ENCODE peak calls at places on chromosome 2, in nine cellular contexts. One of them, this sample, is unnamed.
A peak's percentile ranks its signal among the peaks of the same experiment; 100 is the strongest.

GRCh38 chr2:241207641-241208040 is 19.2 kb downstream of the ANO7 start:
- DNase-seq in H1: no peak
- DNase-seq in spleen: no peak
- DNase-seq in endothelial cell of umbilical vein: no peak
- DNase-seq in adrenal gland: no peak
- DNase-seq in IMR-90: no peak
- DNase-seq in sigmoid colon: no peak
- DNase-seq in transverse colon: no peak
- DNase-seq in A549: no peak
- DNase-seq in this sample: no peak

GRCh38 chr2:182866461-182867369 is at the start of gene FRZB:
- DNase-seq in A549: no peak
- DNase-seq in sigmoid colon: peak; percentile 88
- DNase-seq in adrenal gland: peak; percentile 67
- DNase-seq in endothelial cell of umbilical vein: peak; percentile 69
- DNase-seq in IMR-90: peak; percentile 73
- DNase-seq in H1: peak; percentile 77
- DNase-seq in transverse colon: peak; percentile 32
- DNase-seq in spleen: peak; percentile 79
- DNase-seq in this sample: no peak

GRCh38 chr2:119011162-119011909 is 69.3 kb downstream of the MARCO start:
- DNase-seq in transverse colon: peak; percentile 39
- DNase-seq in H1: peak; percentile 87
- DNase-seq in sigmoid colon: no peak
- DNase-seq in adrenal gland: peak; percentile 63
- DNase-seq in endothelial cell of umbilical vein: peak; percentile 10
- DNase-seq in IMR-90: peak; percentile 5
- DNase-seq in spleen: no peak
- DNase-seq in A549: peak; percentile 49
- DNase-seq in this sample: no peak

GRCh38 chr2:200784215-200784614 is 27.5 kb upstream of the BZW1 start:
- DNase-seq in IMR-90: no peak
- DNase-seq in H1: no peak
- DNase-seq in A549: no peak
- DNase-seq in spleen: no peak
- DNase-seq in endothelial cell of umbilical vein: no peak
- DNase-seq in transverse colon: no peak
- DNase-seq in sigmoid colon: no peak
- DNase-seq in adrenal gland: no peak
- DNase-seq in this sample: no peak

GRCh38 chr2:66982766-66983165 is 414.4 kb upstream of the ETAA1 start:
- DNase-seq in A549: no peak
- DNase-seq in H1: no peak
- DNase-seq in IMR-90: peak; percentile 44
- DNase-seq in spleen: no peak
- DNase-seq in endothelial cell of umbilical vein: peak; percentile 4
- DNase-seq in sigmoid colon: no peak
- DNase-seq in transverse colon: no peak
- DNase-seq in adrenal gland: no peak
- DNase-seq in this sample: no peak

GRCh38 chr2:144712277-144712944 is 192.5 kb upstream of the ZEB2 start:
- DNase-seq in spleen: no peak
- DNase-seq in A549: no peak
- DNase-seq in H1: no peak
- DNase-seq in transverse colon: no peak
- DNase-seq in adrenal gland: no peak
- DNase-seq in endothelial cell of umbilical vein: no peak
- DNase-seq in sigmoid colon: no peak
- DNase-seq in IMR-90: peak; percentile 43
- DNase-seq in this sample: no peak

GRCh38 chr2:239685965-239686364 is 285.1 kb upstream of the HDAC4 start:
- DNase-seq in IMR-90: no peak
- DNase-seq in A549: no peak
- DNase-seq in H1: no peak
- DNase-seq in sigmoid colon: no peak
- DNase-seq in endothelial cell of umbilical vein: no peak
- DNase-seq in adrenal gland: peak; percentile 14
- DNase-seq in spleen: no peak
- DNase-seq in transverse colon: no peak
- DNase-seq in this sample: no peak

GRCh38 chr2:97748397-97748796 is 35.0 kb downstream of the ZAP70 start:
- DNase-seq in A549: peak; percentile 51
- DNase-seq in H1: peak; percentile 83
- DNase-seq in transverse colon: peak; percentile 37
- DNase-seq in spleen: peak; percentile 79
- DNase-seq in IMR-90: no peak
- DNase-seq in endothelial cell of umbilical vein: no peak
- DNase-seq in adrenal gland: no peak
- DNase-seq in sigmoid colon: no peak
- DNase-seq in this sample: no peak

DNA sequence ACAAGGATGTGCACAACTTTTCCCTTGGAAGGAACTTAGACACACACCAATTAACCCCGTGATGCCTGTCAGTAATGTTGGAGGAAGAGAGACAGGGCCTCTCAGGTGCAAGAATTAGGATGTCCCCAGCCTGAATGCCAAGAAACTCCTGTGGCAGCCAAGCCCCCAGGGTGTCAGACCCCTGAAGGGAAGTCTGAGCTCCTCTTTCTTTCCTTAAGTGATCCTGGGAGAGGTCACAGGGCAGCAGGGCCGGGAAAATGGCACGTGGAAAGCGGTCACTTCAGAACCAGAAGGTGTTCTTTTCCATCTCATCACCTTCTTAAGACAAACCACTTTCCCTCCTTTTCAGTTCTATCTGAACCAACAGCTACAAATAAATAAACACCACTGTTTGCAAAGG is 185.9 kb downstream of the ANAPC1 start:
- DNase-seq in H1: no peak
- DNase-seq in adrenal gland: no peak
- DNase-seq in endothelial cell of umbilical vein: no peak
- DNase-seq in sigmoid colon: peak; percentile 46
- DNase-seq in A549: no peak
- DNase-seq in IMR-90: no peak
- DNase-seq in spleen: no peak
- DNase-seq in transverse colon: no peak
- DNase-seq in this sample: no peak
- TF ChIP-seq POLR2A in H1: no peak
- TF ChIP-seq POLR2A in adrenal gland: no peak
- TF ChIP-seq POLR2A in endothelial cell of umbilical vein: no peak
- TF ChIP-seq POLR2A in sigmoid colon: no peak
- TF ChIP-seq POLR2A in A549: no peak
- TF ChIP-seq POLR2A in IMR-90: no peak
- TF ChIP-seq POLR2A in spleen: no peak
- TF ChIP-seq POLR2A in transverse colon: no peak
- TF ChIP-seq POLR2A in this sample: no peak

GRCh38 chr2:210561482-210561881 is 5.1 kb downstream of the CPS1 start:
- DNase-seq in IMR-90: no peak
- DNase-seq in H1: no peak
- DNase-seq in A549: no peak
- DNase-seq in adrenal gland: no peak
- DNase-seq in endothelial cell of umbilical vein: no peak
- DNase-seq in sigmoid colon: no peak
- DNase-seq in spleen: no peak
- DNase-seq in transverse colon: no peak
- DNase-seq in this sample: no peak

GRCh38 chr2:210556355-210556980 is at the start of gene CPS1:
- DNase-seq in IMR-90: no peak
- DNase-seq in H1: no peak
- DNase-seq in transverse colon: no peak
- DNase-seq in sigmoid colon: no peak
- DNase-seq in endothelial cell of umbilical vein: no peak
- DNase-seq in A549: no peak
- DNase-seq in adrenal gland: no peak
- DNase-seq in spleen: no peak
- DNase-seq in this sample: no peak

GRCh38 chr2:210557721-210558120 is 1.3 kb downstream of the CPS1 start:
- DNase-seq in adrenal gland: no peak
- DNase-seq in sigmoid colon: no peak
- DNase-seq in endothelial cell of umbilical vein: no peak
- DNase-seq in A549: no peak
- DNase-seq in H1: no peak
- DNase-seq in transverse colon: no peak
- DNase-seq in IMR-90: no peak
- DNase-seq in spleen: no peak
- DNase-seq in this sample: no peak

GRCh38 chr2:210559167-210559566 is 2.8 kb downstream of the CPS1 start:
- DNase-seq in IMR-90: no peak
- DNase-seq in sigmoid colon: no peak
- DNase-seq in endothelial cell of umbilical vein: no peak
- DNase-seq in adrenal gland: no peak
- DNase-seq in transverse colon: no peak
- DNase-seq in A549: peak; percentile 41
- DNase-seq in H1: no peak
- DNase-seq in spleen: no peak
- DNase-seq in this sample: no peak

GRCh38 chr2:210558708-210559107 is 2.3 kb downstream of the CPS1 start:
- DNase-seq in spleen: no peak
- DNase-seq in H1: no peak
- DNase-seq in A549: peak; percentile 13
- DNase-seq in transverse colon: no peak
- DNase-seq in sigmoid colon: no peak
- DNase-seq in adrenal gland: no peak
- DNase-seq in endothelial cell of umbilical vein: peak; percentile 8
- DNase-seq in IMR-90: no peak
- DNase-seq in this sample: no peak
- H3K4me3 ChIP-seq in spleen: no peak overlapping the region
- H3K4me3 ChIP-seq in H1: no peak overlapping the region
- H3K4me3 ChIP-seq in A549: no peak overlapping the region
- H3K4me3 ChIP-seq in transverse colon: no peak overlapping the region
- H3K4me3 ChIP-seq in sigmoid colon: no peak overlapping the region
- H3K4me3 ChIP-seq in adrenal gland: no peak overlapping the region
- H3K4me3 ChIP-seq in endothelial cell of umbilical vein: no peak overlapping the region
- H3K4me3 ChIP-seq in IMR-90: no peak overlapping the region
- H3K4me3 ChIP-seq in this sample: no peak overlapping the region

GRCh38 chr2:70104231-70105111 is 17.2 kb downstream of the PCBP1 start:
- DNase-seq in spleen: no peak
- DNase-seq in A549: no peak
- DNase-seq in sigmoid colon: peak; percentile 66
- DNase-seq in IMR-90: peak; percentile 79
- DNase-seq in adrenal gland: peak; percentile 81
- DNase-seq in endothelial cell of umbilical vein: no peak
- DNase-seq in H1: no peak
- DNase-seq in transverse colon: peak; percentile 55
- DNase-seq in this sample: no peak

GRCh38 chr2:70099270-70099669 is 12.0 kb downstream of the PCBP1 start:
- DNase-seq in transverse colon: no peak
- DNase-seq in sigmoid colon: no peak
- DNase-seq in H1: no peak
- DNase-seq in adrenal gland: no peak
- DNase-seq in A549: no peak
- DNase-seq in endothelial cell of umbilical vein: no peak
- DNase-seq in IMR-90: no peak
- DNase-seq in spleen: no peak
- DNase-seq in this sample: no peak

GRCh38 chr2:70098032-70098431 is 10.8 kb downstream of the PCBP1 start:
- DNase-seq in adrenal gland: no peak
- DNase-seq in transverse colon: no peak
- DNase-seq in spleen: no peak
- DNase-seq in IMR-90: no peak
- DNase-seq in sigmoid colon: no peak
- DNase-seq in A549: no peak
- DNase-seq in H1: no peak
- DNase-seq in endothelial cell of umbilical vein: no peak
- DNase-seq in this sample: no peak

GRCh38 chr2:70101174-70101573 is 13.9 kb downstream of the PCBP1 start:
- DNase-seq in spleen: no peak
- DNase-seq in transverse colon: no peak
- DNase-seq in H1: no peak
- DNase-seq in adrenal gland: no peak
- DNase-seq in endothelial cell of umbilical vein: no peak
- DNase-seq in A549: no peak
- DNase-seq in sigmoid colon: peak; percentile 10
- DNase-seq in IMR-90: no peak
- DNase-seq in this sample: no peak

DNA sequence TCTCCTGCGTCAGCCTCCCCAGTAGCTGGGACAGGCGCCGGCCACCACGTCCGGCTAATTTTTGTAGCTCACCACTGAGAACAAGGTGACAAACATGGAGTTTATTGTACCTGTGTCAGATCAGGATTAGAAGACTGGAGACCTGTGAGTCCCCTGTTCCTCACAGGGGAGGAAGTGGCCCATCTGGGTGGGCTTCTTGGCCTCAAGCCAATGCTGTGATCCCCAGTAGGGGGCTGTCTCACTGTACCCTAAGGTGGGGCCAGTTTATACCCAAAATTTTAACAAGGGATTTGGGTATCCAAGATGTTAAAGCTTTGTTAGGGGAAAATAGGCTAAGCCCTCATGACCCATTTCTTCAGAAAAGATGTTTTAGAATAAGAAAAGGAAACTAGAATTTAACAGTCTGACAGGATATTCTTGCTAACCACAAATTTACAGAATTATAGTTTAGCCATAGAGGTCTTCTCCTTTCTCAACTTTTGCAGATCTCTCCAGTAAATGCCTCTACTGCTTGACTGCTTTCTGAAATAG is 16.3 kb downstream of the PCBP1 start:
- DNase-seq in transverse colon: no peak
- DNase-seq in adrenal gland: no peak
- DNase-seq in A549: no peak
- DNase-seq in IMR-90: no peak
- DNase-seq in spleen: no peak
- DNase-seq in sigmoid colon: peak; percentile 22
- DNase-seq in H1: no peak
- DNase-seq in endothelial cell of umbilical vein: no peak
- DNase-seq in this sample: no peak
- TF ChIP-seq POLR2A in transverse colon: no peak
- TF ChIP-seq POLR2A in adrenal gland: no peak
- TF ChIP-seq POLR2A in A549: no peak
- TF ChIP-seq POLR2A in IMR-90: no peak
- TF ChIP-seq POLR2A in spleen: no peak
- TF ChIP-seq POLR2A in sigmoid colon: no peak
- TF ChIP-seq POLR2A in H1: no peak
- TF ChIP-seq POLR2A in endothelial cell of umbilical vein: no peak
- TF ChIP-seq POLR2A in this sample: no peak

GRCh38 chr2:121490734-121491133 is 39.9 kb upstream of the RNU4ATAC start:
- DNase-seq in spleen: no peak
- DNase-seq in adrenal gland: no peak
- DNase-seq in sigmoid colon: no peak
- DNase-seq in A549: no peak
- DNase-seq in IMR-90: no peak
- DNase-seq in endothelial cell of umbilical vein: no peak
- DNase-seq in H1: no peak
- DNase-seq in transverse colon: no peak
- DNase-seq in this sample: no peak

GRCh38 chr2:121491566-121491965 is 39.1 kb upstream of the RNU4ATAC start:
- DNase-seq in adrenal gland: no peak
- DNase-seq in H1: no peak
- DNase-seq in transverse colon: no peak
- DNase-seq in IMR-90: no peak
- DNase-seq in sigmoid colon: no peak
- DNase-seq in A549: no peak
- DNase-seq in endothelial cell of umbilical vein: no peak
- DNase-seq in spleen: no peak
- DNase-seq in this sample: no peak

GRCh38 chr2:121486191-121486590 is 44.5 kb upstream of the RNU4ATAC start:
- DNase-seq in adrenal gland: no peak
- DNase-seq in A549: no peak
- DNase-seq in transverse colon: no peak
- DNase-seq in spleen: no peak
- DNase-seq in H1: no peak
- DNase-seq in endothelial cell of umbilical vein: no peak
- DNase-seq in IMR-90: no peak
- DNase-seq in sigmoid colon: no peak
- DNase-seq in this sample: no peak

GRCh38 chr2:121489944-121490585 is 40.6 kb upstream of the RNU4ATAC start:
- DNase-seq in A549: no peak
- DNase-seq in endothelial cell of umbilical vein: no peak
- DNase-seq in adrenal gland: no peak
- DNase-seq in H1: no peak
- DNase-seq in transverse colon: no peak
- DNase-seq in sigmoid colon: no peak
- DNase-seq in IMR-90: no peak
- DNase-seq in spleen: no peak
- DNase-seq in this sample: no peak

GRCh38 chr2:121489284-121489683 is 41.4 kb upstream of the RNU4ATAC start:
- DNase-seq in IMR-90: peak; percentile 68
- DNase-seq in spleen: no peak
- DNase-seq in H1: no peak
- DNase-seq in transverse colon: no peak
- DNase-seq in A549: peak; percentile 42
- DNase-seq in adrenal gland: no peak
- DNase-seq in sigmoid colon: no peak
- DNase-seq in endothelial cell of umbilical vein: peak; percentile 9
- DNase-seq in this sample: no peak
- H3K4me3 ChIP-seq in IMR-90: no peak overlapping the region
- H3K4me3 ChIP-seq in spleen: no peak overlapping the region
- H3K4me3 ChIP-seq in H1: no peak overlapping the region
- H3K4me3 ChIP-seq in transverse colon: no peak overlapping the region
- H3K4me3 ChIP-seq in A549: no peak overlapping the region
- H3K4me3 ChIP-seq in adrenal gland: no peak overlapping the region
- H3K4me3 ChIP-seq in sigmoid colon: no peak overlapping the region
- H3K4me3 ChIP-seq in endothelial cell of umbilical vein: no peak overlapping the region
- H3K4me3 ChIP-seq in this sample: no peak overlapping the region

This sample was measured in esophagus squamous epithelium.